ENCODE peak calls at places on chromosomes 3 and 15, in four cellular contexts. F is Peyer's patch, E is spleen, Z is colonic mucosa. D is an unnamed sample. For H3K9me3, the result is how much of the 10 kb centered on the place peaks cover.

GRCh38 chr15:92393287-92393993 is at the start of gene ST8SIA2:
- DNase-seq in F (no peak), E (no peak), Z (peak), D (no peak)

GRCh38 chr3:71419369-71419768 is 164.2 kb downstream of the FOXP1 start:
- DNase-seq in F (no peak), E (no peak), Z (no peak), D (no peak)

GRCh38 chr15:78906310-78906608 is 33.6 kb downstream of the MORF4L1 start:
- DNase-seq in F (no peak), E (no peak), Z (no peak), D (no peak)

GRCh38 chr3:175199961-175200360 is 340.8 kb downstream of the NAALADL2 start:
- DNase-seq in F (no peak), E (no peak), Z (no peak), D (no peak)

GRCh38 chr3:156792945-156793344 is 33.2 kb upstream of the LEKR1 start:
- DNase-seq in F (no peak), E (no peak), Z (no peak), D (no peak)

GRCh38 chr3:95399580-95399979 is 1336.7 kb downstream of the NSUN3 start:
- DNase-seq in F (no peak), E (no peak), Z (no peak), D (no peak)

GRCh38 chr15:100668321-100668690 is 65.9 kb downstream of the ASB7 start:
- DNase-seq in F (no peak), E (no peak), Z (no peak), D (no peak)

GRCh38 chr3:66470956-66471686 is 29.7 kb downstream of the LRIG1 start:
- DNase-seq in F (no peak), E (no peak), Z (no peak), D (no peak)

GRCh38 chr3:170128977-170129431 is 52.5 kb downstream of the PHC3 start:
- DNase-seq in F (no peak), E (no peak), Z (no peak), D (no peak)

GRCh38 chr3:15682766-15683165 is 81.2 kb downstream of the BTD start:
- DNase-seq in F (no peak), E (no peak), Z (no peak), D (no peak)

GRCh38 chr15:66740802-66741201 is 38.8 kb downstream of the SMAD6 start:
- DNase-seq in F (no peak), E (no peak), Z (peak), D (no peak)

GRCh38 chr3:147409143-147410121 is at the start of gene ZIC1:
- DNase-seq in F (no peak), E (no peak), Z (no peak), D (no peak)

GRCh38 chr3:3666664-3667063 is 132.6 kb upstream of the LRRN1 start:
- DNase-seq in F (no peak), E (no peak), Z (no peak), D (no peak)

GRCh38 chr3:111917300-111917699 is 58.2 kb downstream of the PHLDB2 start:
- DNase-seq in F (no peak), E (no peak), Z (no peak), D (no peak)

GRCh38 chr3:181966387-181966786 is 254.7 kb downstream of the SOX2 start:
- DNase-seq in F (no peak), E (no peak), Z (no peak), D (no peak)

GRCh38 chr3:124621498-124621897 is 108.8 kb upstream of the UMPS start:
- DNase-seq in F (no peak), E (no peak), Z (no peak), D (no peak)

GRCh38 chr3:42369832-42370231 is 40.6 kb downstream of the LYZL4 start:
- DNase-seq in F (no peak), E (no peak), Z (no peak), D (no peak)

GRCh38 chr15:70057931-70058641 is 39.6 kb downstream of the TLE3 start:
- DNase-seq in F (peak), E (peak), Z (no peak), D (no peak)

GRCh38 chr15:69468241-69469121 is 15.9 kb downstream of the RPLP1 start:
- DNase-seq in F (peak), E (no peak), Z (peak), D (peak)

GRCh38 chr3:123113889-123114450 is 47.1 kb downstream of the PDIA5 start:
- DNase-seq in F (no peak), E (peak), Z (no peak), D (no peak)

GRCh38 chr3:111944377-111944776 is 34.4 kb upstream of the ABHD10 start:
- DNase-seq in F (no peak), E (no peak), Z (no peak), D (no peak)

GRCh38 chr3:13109516-13109915 is 36.3 kb upstream of the IQSEC1 start:
- DNase-seq in F (no peak), E (no peak), Z (no peak), D (no peak)

GRCh38 chr3:13108861-13109260 is 35.6 kb upstream of the IQSEC1 start:
- DNase-seq in F (peak), E (peak), Z (no peak), D (no peak)

GRCh38 chr3:13105851-13106250 is 32.6 kb upstream of the IQSEC1 start:
- DNase-seq in F (no peak), E (peak), Z (no peak), D (no peak)

GRCh38 chr3:13106308-13106970 is 33.2 kb upstream of the IQSEC1 start:
- DNase-seq in F (no peak), E (no peak), Z (no peak), D (no peak)

GRCh38 chr3:13107661-13108060 is 34.4 kb upstream of the IQSEC1 start:
- DNase-seq in F (peak), E (peak), Z (no peak), D (no peak)
- TF ChIP-seq CTCF in F (no peak), E (no peak), Z (no peak), D (no peak)

GRCh38 chr3:115208066-115208750 is 61.1 kb upstream of the ZBTB20 start:
- DNase-seq in F (no peak), E (no peak), Z (no peak), D (no peak)
- H3K27ac ChIP-seq in F (no peak), E (no peak), Z (peak), D (no peak)

GRCh38 chr3:7271631-7272030 is 410.7 kb downstream of the GRM7 start:
- DNase-seq in F (no peak), E (no peak), Z (no peak), D (no peak)
- H3K9me3 ChIP-seq in F (under half), E (under half), Z (under half), D (under half)

GRCh38 chr3:134880431-134880830 is 85.4 kb downstream of the EPHB1 start:
- DNase-seq in F (no peak), E (peak), Z (no peak), D (no peak)

GRCh38 chr3:134883697-134884385 is 88.8 kb downstream of the EPHB1 start:
- DNase-seq in F (no peak), E (peak), Z (no peak), D (no peak)

GRCh38 chr3:134886991-134887390 is 91.9 kb downstream of the EPHB1 start:
- DNase-seq in F (no peak), E (peak), Z (no peak), D (no peak)

GRCh38 chr3:134881305-134881704 is 86.2 kb downstream of the EPHB1 start:
- DNase-seq in F (no peak), E (peak), Z (no peak), D (no peak)

GRCh38 chr3:134885877-134886621 is 91.0 kb downstream of the EPHB1 start:
- DNase-seq in F (no peak), E (peak), Z (no peak), D (no peak)
- TF ChIP-seq CTCF in F (no peak), E (no peak), Z (no peak), D (no peak)

GRCh38 chr3:5300638-5301037 is 113.1 kb downstream of the EDEM1 start:
- DNase-seq in F (no peak), E (no peak), Z (no peak), D (no peak)

GRCh38 chr3:5299146-5299545 is 111.6 kb downstream of the EDEM1 start:
- DNase-seq in F (no peak), E (no peak), Z (no peak), D (no peak)

GRCh38 chr3:5304188-5304587 is 116.7 kb downstream of the EDEM1 start:
- DNase-seq in F (no peak), E (no peak), Z (no peak), D (no peak)

GRCh38 chr3:5302661-5303060 is 115.2 kb downstream of the EDEM1 start:
- DNase-seq in F (no peak), E (no peak), Z (no peak), D (no peak)

GRCh38 chr3:5301671-5302297 is 114.3 kb downstream of the EDEM1 start:
- DNase-seq in F (no peak), E (no peak), Z (no peak), D (no peak)
- H3K27ac ChIP-seq in F (no peak), E (no peak), Z (no peak), D (no peak)

DNA sequence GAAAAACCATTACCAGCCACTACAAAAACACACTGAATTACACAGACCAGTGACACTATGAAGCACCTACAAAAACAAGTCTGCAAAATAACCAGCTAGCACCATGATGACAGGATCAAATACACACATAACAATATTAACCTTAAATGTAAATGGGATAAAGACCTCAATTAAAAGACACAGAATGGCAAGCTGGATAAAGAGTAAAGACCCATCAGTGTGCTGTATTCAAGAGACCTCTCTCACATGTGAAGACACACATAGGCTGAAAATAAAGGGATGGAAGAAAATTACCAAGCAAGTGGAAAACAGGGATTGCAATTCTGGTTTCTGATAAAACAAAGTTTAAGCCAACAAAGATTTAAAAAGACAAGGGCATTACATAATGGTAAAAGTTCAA is 482.7 kb upstream of the MCTP2 start:
- DNase-seq in F (no peak), E (no peak), Z (no peak), D (no peak)
- H3K9me3 ChIP-seq in F (under half), E (under half), Z (under half), D (under half)

GRCh38 chr3:69541059-69541471 is 155.2 kb upstream of the FRMD4B start:
- DNase-seq in F (no peak), E (no peak), Z (no peak), D (no peak)

GRCh38 chr3:69541823-69542264 is 156.0 kb upstream of the FRMD4B start:
- DNase-seq in F (no peak), E (no peak), Z (no peak), D (no peak)

GRCh38 chr3:69547457-69548014 is 161.6 kb upstream of the FRMD4B start:
- DNase-seq in F (no peak), E (no peak), Z (no peak), D (no peak)

GRCh38 chr3:69543080-69543429 is 157.2 kb upstream of the FRMD4B start:
- DNase-seq in F (no peak), E (no peak), Z (no peak), D (no peak)

GRCh38 chr3:69542265-69543079 is 156.6 kb upstream of the FRMD4B start:
- DNase-seq in F (no peak), E (peak), Z (no peak), D (no peak)
- TF ChIP-seq CTCF in F (no peak), E (no peak), Z (no peak), D (no peak)

GRCh38 chr15:96209285-96209735 is 121.2 kb upstream of the NR2F2 start:
- DNase-seq in F (peak), E (no peak), Z (no peak), D (no peak)
- H3K27ac ChIP-seq in F (no peak), E (no peak), Z (no peak), D (no peak)

GRCh38 chr15:50774450-50774849 is 8.9 kb upstream of the SPPL2A start:
- DNase-seq in F (no peak), E (no peak), Z (no peak), D (no peak)
- H3K9me3 ChIP-seq in F (under half), E (under half), Z (under half), D (under half)

D was measured in CD4-positive, alpha-beta T cell.